ENCODE peak calls at places on chromosomes 1 and 21, in five cellular contexts. One of them, this sample, is unnamed.

GRCh38 chr1:35558374-35559316 is 1.0 kb downstream of the NCDN start:
- DNase-seq in IMR-90: no peak
- DNase-seq in OCI-LY7: peak; percentile 43
- DNase-seq in PC-3: no peak
- DNase-seq in mesenchymal stem cell: no peak
- DNase-seq in this sample: no peak

GRCh38 chr1:39427369-39427768 is 64.1 kb upstream of the BMP8A start:
- DNase-seq in PC-3: no peak
- DNase-seq in IMR-90: no peak
- DNase-seq in OCI-LY7: no peak
- DNase-seq in mesenchymal stem cell: no peak
- DNase-seq in this sample: no peak

GRCh38 chr1:43275826-43276620 is 6.2 kb downstream of the TMEM125 start:
- DNase-seq in OCI-LY7: no peak
- DNase-seq in mesenchymal stem cell: no peak
- DNase-seq in IMR-90: no peak
- DNase-seq in PC-3: no peak
- DNase-seq in this sample: no peak

GRCh38 chr21:43969115-43969444 is 43.0 kb upstream of the TRAPPC10 start:
- DNase-seq in OCI-LY7: no peak
- DNase-seq in PC-3: no peak
- DNase-seq in mesenchymal stem cell: no peak
- DNase-seq in IMR-90: no peak
- DNase-seq in this sample: no peak

GRCh38 chr1:47367651-47368050 is 34.1 kb downstream of the CMPK1 start:
- DNase-seq in PC-3: no peak
- DNase-seq in IMR-90: peak; percentile 52
- DNase-seq in mesenchymal stem cell: no peak
- DNase-seq in OCI-LY7: no peak
- DNase-seq in this sample: no peak

GRCh38 chr1:114472408-114472807 is 38.6 kb downstream of the TRIM33 start:
- DNase-seq in PC-3: no peak
- DNase-seq in IMR-90: no peak
- DNase-seq in mesenchymal stem cell: no peak
- DNase-seq in OCI-LY7: no peak
- DNase-seq in this sample: no peak

GRCh38 chr1:90579212-90579802 is 137.8 kb downstream of the BARHL2 start:
- DNase-seq in OCI-LY7: peak; percentile 54
- DNase-seq in mesenchymal stem cell: peak; percentile 33
- DNase-seq in IMR-90: peak; percentile 40
- DNase-seq in PC-3: peak; percentile 72
- DNase-seq in this sample: no peak

GRCh38 chr1:109838838-109839240 is 71.8 kb upstream of the CSF1 start:
- DNase-seq in mesenchymal stem cell: peak; percentile 70
- DNase-seq in IMR-90: peak; percentile 77
- DNase-seq in PC-3: peak; percentile 66
- DNase-seq in OCI-LY7: no peak
- DNase-seq in this sample: no peak

GRCh38 chr1:8419172-8419571 is 101.3 kb downstream of the SLC45A1 start:
- DNase-seq in IMR-90: peak; percentile 53
- DNase-seq in mesenchymal stem cell: peak; percentile 93
- DNase-seq in OCI-LY7: no peak
- DNase-seq in PC-3: no peak
- DNase-seq in this sample: no peak

GRCh38 chr1:231861541-231862481 is 235.2 kb downstream of the DISC1 start:
- DNase-seq in mesenchymal stem cell: peak; percentile 44
- DNase-seq in PC-3: no peak
- DNase-seq in IMR-90: peak; percentile 67
- DNase-seq in OCI-LY7: no peak
- DNase-seq in this sample: no peak

GRCh38 chr1:154014154-154014910 is 23.8 kb downstream of the RPS27 start:
- DNase-seq in PC-3: peak; percentile 62
- DNase-seq in OCI-LY7: no peak
- DNase-seq in IMR-90: peak; percentile 76
- DNase-seq in mesenchymal stem cell: peak; percentile 62
- DNase-seq in this sample: no peak

GRCh38 chr1:71049951-71050598 is 2.5 kb upstream of the PTGER3 start:
- DNase-seq in OCI-LY7: peak; percentile 68
- DNase-seq in PC-3: peak; percentile 80
- DNase-seq in mesenchymal stem cell: peak; percentile 76
- DNase-seq in IMR-90: peak; percentile 72
- DNase-seq in this sample: peak; percentile 23

GRCh38 chr21:16116798-16117197 is 387.0 kb downstream of the USP25 start:
- DNase-seq in PC-3: peak; percentile 38
- DNase-seq in IMR-90: peak; percentile 77
- DNase-seq in mesenchymal stem cell: no peak
- DNase-seq in OCI-LY7: no peak
- DNase-seq in this sample: no peak

GRCh38 chr1:59903136-59903754 is 23.3 kb downstream of the CYP2J2 start:
- DNase-seq in IMR-90: no peak
- DNase-seq in mesenchymal stem cell: peak; percentile 22
- DNase-seq in PC-3: peak; percentile 61
- DNase-seq in OCI-LY7: no peak
- DNase-seq in this sample: no peak

GRCh38 chr1:78229344-78229743 is 183.6 kb downstream of the GIPC2 start:
- DNase-seq in PC-3: peak; percentile 86
- DNase-seq in mesenchymal stem cell: peak; percentile 10
- DNase-seq in OCI-LY7: no peak
- DNase-seq in IMR-90: peak; percentile 92
- DNase-seq in this sample: no peak

GRCh38 chr1:35931424-35932157 is 686 bp downstream of the AGO3 start:
- DNase-seq in mesenchymal stem cell: peak; percentile 37
- DNase-seq in OCI-LY7: no peak
- DNase-seq in IMR-90: peak; percentile 5
- DNase-seq in PC-3: peak; percentile 32
- DNase-seq in this sample: peak; percentile 4

GRCh38 chr1:226638608-226639007 is 90.0 kb downstream of the STUM start:
- DNase-seq in IMR-90: no peak
- DNase-seq in OCI-LY7: no peak
- DNase-seq in mesenchymal stem cell: no peak
- DNase-seq in PC-3: no peak
- DNase-seq in this sample: no peak

GRCh38 chr1:61776091-61776490 is 33.8 kb downstream of the PATJ start:
- DNase-seq in PC-3: no peak
- DNase-seq in IMR-90: no peak
- DNase-seq in OCI-LY7: no peak
- DNase-seq in mesenchymal stem cell: no peak
- DNase-seq in this sample: no peak

GRCh38 chr1:200866521-200866920 is 6.3 kb upstream of the GPR25 start:
- DNase-seq in IMR-90: peak; percentile 47
- DNase-seq in mesenchymal stem cell: no peak
- DNase-seq in PC-3: no peak
- DNase-seq in OCI-LY7: no peak
- DNase-seq in this sample: no peak

GRCh38 chr1:119737040-119737682 is 25.4 kb downstream of the PHGDH start:
- DNase-seq in IMR-90: no peak
- DNase-seq in mesenchymal stem cell: no peak
- DNase-seq in PC-3: no peak
- DNase-seq in OCI-LY7: no peak
- DNase-seq in this sample: no peak

GRCh38 chr1:91609571-91609970 is 108.9 kb downstream of the CDC7 start:
- DNase-seq in mesenchymal stem cell: peak; percentile 38
- DNase-seq in OCI-LY7: no peak
- DNase-seq in IMR-90: peak; percentile 77
- DNase-seq in PC-3: peak; percentile 93
- DNase-seq in this sample: peak; percentile 74
- H2AFZ ChIP-seq in mesenchymal stem cell: no peak overlapping the region
- H2AFZ ChIP-seq in OCI-LY7: no peak overlapping the region
- H2AFZ ChIP-seq in IMR-90: peak overlapping the region; percentile 74
- H2AFZ ChIP-seq in PC-3: no peak overlapping the region
- H2AFZ ChIP-seq in this sample: no peak overlapping the region

GRCh38 chr1:243851129-243851756 is 1.2 kb upstream of the AKT3 start:
- DNase-seq in PC-3: no peak
- DNase-seq in IMR-90: peak; percentile 23
- DNase-seq in mesenchymal stem cell: peak; percentile 48
- DNase-seq in OCI-LY7: no peak
- DNase-seq in this sample: no peak
- H2AFZ ChIP-seq in PC-3: peak overlapping the region; percentile 88
- H2AFZ ChIP-seq in IMR-90: peak overlapping the region; percentile 93
- H2AFZ ChIP-seq in mesenchymal stem cell: peak overlapping the region; percentile 88
- H2AFZ ChIP-seq in OCI-LY7: peak overlapping the region; percentile 74
- H2AFZ ChIP-seq in this sample: peak overlapping the region; percentile 79

GRCh38 chr1:89286549-89287181 is 14.0 kb upstream of the GBP5 start:
- DNase-seq in PC-3: no peak
- DNase-seq in mesenchymal stem cell: no peak
- DNase-seq in IMR-90: no peak
- DNase-seq in OCI-LY7: no peak
- DNase-seq in this sample: no peak
- H2AFZ ChIP-seq in PC-3: no peak overlapping the region
- H2AFZ ChIP-seq in mesenchymal stem cell: no peak overlapping the region
- H2AFZ ChIP-seq in IMR-90: no peak overlapping the region
- H2AFZ ChIP-seq in OCI-LY7: no peak overlapping the region
- H2AFZ ChIP-seq in this sample: no peak overlapping the region

DNA sequence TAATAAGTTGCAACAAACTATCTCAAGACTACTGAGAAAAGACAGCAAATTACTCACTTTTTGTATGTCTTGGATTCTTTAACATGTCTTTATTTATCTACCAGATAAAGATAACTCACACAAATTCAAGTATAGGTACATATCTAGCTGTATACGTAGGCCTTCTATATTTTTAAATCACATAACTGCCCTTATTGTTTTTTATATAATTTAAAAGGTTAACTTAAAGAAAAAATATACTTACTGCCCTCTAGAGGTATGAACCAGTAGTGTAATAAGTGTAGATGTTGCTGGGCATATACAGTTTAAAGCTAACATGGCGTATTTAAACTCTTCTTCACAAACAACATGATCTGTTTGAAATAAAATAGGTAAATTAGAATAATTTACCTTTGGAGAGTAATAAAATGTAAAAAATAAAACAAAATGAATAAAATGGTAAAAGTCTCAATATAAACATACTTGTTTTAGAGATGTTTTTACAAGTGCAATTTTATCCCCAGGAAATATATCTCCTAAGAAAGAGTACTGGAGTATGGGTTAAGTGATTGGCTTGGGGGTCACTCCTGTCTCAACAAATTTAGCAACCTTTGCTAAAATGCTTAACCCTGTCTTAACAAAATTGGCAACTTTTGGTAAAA is 235.2 kb downstream of the KCNT2 start:
- DNase-seq in PC-3: peak; percentile 64
- DNase-seq in mesenchymal stem cell: peak; percentile 54
- DNase-seq in OCI-LY7: peak; percentile 35
- DNase-seq in IMR-90: peak; percentile 47
- DNase-seq in this sample: no peak
- H2AFZ ChIP-seq in PC-3: no peak overlapping the region
- H2AFZ ChIP-seq in mesenchymal stem cell: no peak overlapping the region
- H2AFZ ChIP-seq in OCI-LY7: no peak overlapping the region
- H2AFZ ChIP-seq in IMR-90: no peak overlapping the region
- H2AFZ ChIP-seq in this sample: no peak overlapping the region